ENCODE peak calls at places on chromosomes 5 and 9, in five cellular contexts. V is HFF-Myc, B is PC-3, D is fibroblast of pulmonary artery, R is Peyer's patch. M is an unnamed sample.

GRCh38 chr5:173954671-173955605 is 34.0 kb upstream of the C5orf47 start:
- DNase-seq in B (peak), D (no peak), R (no peak), V (no peak), M (peak)

GRCh38 chr5:87229780-87230179 is 37.9 kb upstream of the RASA1 start:
- DNase-seq in D (peak), R (no peak), V (no peak), B (peak), M (no peak)

GRCh38 chr9:77710276-77710675 is 62.2 kb upstream of the GNA14 start:
- DNase-seq in V (no peak), D (no peak), B (no peak), R (no peak), M (no peak)

GRCh38 chr9:80066931-80067330 is 495.2 kb downstream of the TLE4 start:
- DNase-seq in B (no peak), D (no peak), R (no peak), V (no peak), M (no peak)

GRCh38 chr5:473344-474192 is 30.6 kb downstream of the EXOC3 start:
- DNase-seq in V (no peak), D (peak), B (peak), R (peak), M (no peak)

GRCh38 chr5:82365744-82366228 is 87.6 kb upstream of the RPS23 start:
- DNase-seq in R (no peak), B (peak), D (peak), V (no peak), M (no peak)

GRCh38 chr5:125338804-125339203 is 592.4 kb upstream of the ZNF608 start:
- DNase-seq in R (no peak), D (no peak), B (no peak), V (no peak), M (no peak)

GRCh38 chr9:106718996-106719395 is 144.0 kb upstream of the ZNF462 start:
- DNase-seq in R (no peak), B (peak), V (no peak), D (peak), M (no peak)

GRCh38 chr5:42274913-42275312 is 148.3 kb upstream of the GHR start:
- DNase-seq in B (peak), D (peak), R (no peak), V (no peak), M (no peak)

GRCh38 chr5:123454236-123454911 is 31.2 kb upstream of the CEP120 start:
- DNase-seq in V (no peak), D (peak), B (peak), R (no peak), M (no peak)

GRCh38 chr5:78648359-78649219 is at the start of gene LHFPL2:
- DNase-seq in V (no peak), D (peak), R (peak), B (peak), M (no peak)

GRCh38 chr5:147831465-147831864 is at the start of gene SPINK1:
- DNase-seq in D (no peak), B (no peak), R (peak), V (no peak), M (no peak)

GRCh38 chr5:153896701-153897100 is 142.0 kb downstream of the FAM114A2 start:
- DNase-seq in R (no peak), V (peak), D (peak), B (no peak), M (no peak)

GRCh38 chr5:15450473-15450872 is 49.5 kb upstream of the FBXL7 start:
- DNase-seq in R (no peak), B (no peak), D (no peak), V (no peak), M (no peak)

GRCh38 chr9:22037954-22038690 is 29.0 kb upstream of the CDKN2B start:
- DNase-seq in B (peak), R (no peak), V (no peak), D (peak), M (no peak)

GRCh38 chr9:98241357-98242104 is 13.9 kb downstream of the TBC1D2 start:
- DNase-seq in D (no peak), B (no peak), V (no peak), R (no peak), M (no peak)
- TF ChIP-seq CTCF in D (peak), B (peak), V (peak), R (no peak), M (no peak)

GRCh38 chr9:88748566-88749238 is 213.7 kb downstream of the NXNL2 start:
- DNase-seq in V (no peak), B (no peak), R (peak), D (peak), M (peak)

GRCh38 chr9:88745281-88746001 is 210.5 kb downstream of the NXNL2 start:
- DNase-seq in R (no peak), B (no peak), V (peak), D (peak), M (peak)

GRCh38 chr9:88747768-88748167 is 212.8 kb downstream of the NXNL2 start:
- DNase-seq in R (no peak), B (peak), V (peak), D (peak), M (peak)

GRCh38 chr9:88746744-88747398 is 211.9 kb downstream of the NXNL2 start:
- DNase-seq in B (no peak), V (no peak), D (no peak), R (no peak), M (no peak)

DNA sequence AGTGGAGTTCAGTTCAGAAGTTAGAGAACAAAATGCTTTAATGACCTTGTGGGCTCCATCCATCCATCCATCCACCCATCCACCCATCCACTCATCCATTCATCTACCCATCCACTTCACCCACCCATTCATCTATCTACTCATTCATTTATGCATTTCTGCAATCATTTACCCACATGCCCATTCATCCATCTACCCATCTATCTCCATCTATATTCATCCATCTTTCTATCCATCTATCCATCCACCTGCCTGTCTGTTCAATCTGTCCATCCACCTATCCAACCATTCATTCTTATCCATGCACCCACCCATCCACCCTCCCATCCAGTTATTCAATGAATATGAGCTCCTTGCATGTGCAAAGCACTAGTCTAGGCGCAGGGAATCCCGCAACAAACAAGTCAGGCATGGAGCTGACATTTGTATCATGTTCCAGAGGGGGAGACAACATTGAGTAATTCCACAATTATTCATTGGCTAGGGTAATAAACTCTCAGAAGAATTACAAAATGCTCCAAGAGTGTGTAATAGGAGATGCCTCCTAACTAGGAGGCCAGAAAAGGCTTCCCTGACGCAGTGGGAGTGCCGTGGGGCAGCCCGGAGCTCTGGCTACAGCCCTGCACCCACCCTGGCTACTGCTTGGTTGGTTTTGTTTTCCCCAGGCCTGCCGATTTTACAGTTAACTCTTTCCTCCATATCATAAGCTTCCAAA is 211.2 kb downstream of the NXNL2 start:
- DNase-seq in B (peak), V (peak), D (peak), R (peak), M (peak)
- TF ChIP-seq CTCF in B (no peak), V (no peak), D (no peak), R (no peak), M (no peak)

GRCh38 chr9:129836342-129837007 is 1.2 kb downstream of the USP20 start:
- DNase-seq in B (no peak), D (no peak), R (peak), V (no peak), M (no peak)
- TF ChIP-seq CTCF in B (no peak), D (no peak), R (no peak), V (no peak), M (no peak)

DNA sequence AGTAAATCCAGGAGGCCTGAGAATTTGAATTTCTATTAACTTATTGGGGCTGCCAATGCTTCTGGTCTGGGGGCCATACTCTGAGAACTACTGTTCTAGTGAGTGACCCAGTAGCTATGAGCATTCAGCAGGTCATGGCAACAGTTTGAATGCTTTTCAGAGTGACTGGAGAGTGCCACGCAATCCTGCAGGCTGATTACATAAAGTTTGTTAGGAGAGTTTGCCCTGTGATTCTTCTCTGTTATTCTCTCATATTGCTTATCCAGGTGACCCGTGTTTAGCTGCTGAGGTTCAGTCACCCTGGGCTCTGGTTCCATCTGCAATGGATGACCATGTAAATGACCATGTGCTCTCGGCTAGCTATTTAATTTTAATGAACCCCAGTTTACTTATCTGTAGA is 22.2 kb upstream of the TMED7 start:
- DNase-seq in V (no peak), R (no peak), B (no peak), D (no peak), M (no peak)
- TF ChIP-seq CTCF in V (no peak), R (no peak), B (no peak), D (no peak), M (no peak)

GRCh38 chr9:96441798-96442445 is 8.0 kb upstream of the HABP4 start:
- DNase-seq in V (no peak), R (peak), B (peak), D (peak), M (no peak)
- TF ChIP-seq CTCF in V (peak), R (peak), B (peak), D (peak), M (peak)

DNA sequence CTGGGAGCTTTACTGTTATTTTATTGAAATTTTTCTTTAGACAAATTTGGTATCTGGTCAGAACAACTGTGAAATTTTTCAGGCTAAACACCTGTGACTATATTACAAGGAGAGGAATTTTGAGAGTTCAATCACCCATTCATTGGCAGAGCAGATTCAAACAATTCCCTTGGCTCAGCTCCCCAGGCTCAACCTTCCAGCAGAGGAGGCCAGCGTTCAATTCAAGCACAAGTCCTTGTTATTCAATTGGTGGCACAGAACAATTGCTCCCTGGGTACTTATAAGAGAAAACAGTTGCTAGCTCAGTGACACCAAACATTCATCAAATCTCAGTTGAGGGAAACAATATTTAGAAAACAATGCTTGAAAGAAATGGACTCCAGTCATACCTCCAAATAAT is 83.3 kb downstream of the SUSD1 start:
- DNase-seq in D (peak), B (no peak), V (no peak), R (no peak), M (no peak)
- TF ChIP-seq CTCF in D (peak), B (peak), V (peak), R (no peak), M (peak)

DNA sequence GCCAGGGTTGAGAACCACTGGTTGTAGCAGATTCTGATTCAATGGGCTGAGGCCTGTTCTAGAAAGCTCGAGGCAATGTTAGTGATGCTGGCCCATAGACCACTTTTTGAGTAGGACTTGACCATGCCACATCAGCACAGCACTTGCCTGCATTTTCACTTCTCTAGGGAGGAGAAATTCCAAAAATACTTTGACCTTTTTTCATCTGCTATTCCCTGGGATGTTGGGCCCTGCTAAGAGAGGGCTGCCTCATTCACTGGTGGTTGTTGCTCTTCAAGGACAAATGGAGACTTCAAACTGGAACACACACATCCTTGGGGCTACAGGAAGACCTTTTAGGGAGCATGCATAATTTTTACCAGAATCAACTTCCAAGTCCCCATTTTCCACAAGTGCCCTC is 12.8 kb upstream of the TGFBI start:
- DNase-seq in R (no peak), V (no peak), B (no peak), D (no peak), M (no peak)
- TF ChIP-seq CTCF in R (no peak), V (no peak), B (no peak), D (no peak), M (no peak)

DNA sequence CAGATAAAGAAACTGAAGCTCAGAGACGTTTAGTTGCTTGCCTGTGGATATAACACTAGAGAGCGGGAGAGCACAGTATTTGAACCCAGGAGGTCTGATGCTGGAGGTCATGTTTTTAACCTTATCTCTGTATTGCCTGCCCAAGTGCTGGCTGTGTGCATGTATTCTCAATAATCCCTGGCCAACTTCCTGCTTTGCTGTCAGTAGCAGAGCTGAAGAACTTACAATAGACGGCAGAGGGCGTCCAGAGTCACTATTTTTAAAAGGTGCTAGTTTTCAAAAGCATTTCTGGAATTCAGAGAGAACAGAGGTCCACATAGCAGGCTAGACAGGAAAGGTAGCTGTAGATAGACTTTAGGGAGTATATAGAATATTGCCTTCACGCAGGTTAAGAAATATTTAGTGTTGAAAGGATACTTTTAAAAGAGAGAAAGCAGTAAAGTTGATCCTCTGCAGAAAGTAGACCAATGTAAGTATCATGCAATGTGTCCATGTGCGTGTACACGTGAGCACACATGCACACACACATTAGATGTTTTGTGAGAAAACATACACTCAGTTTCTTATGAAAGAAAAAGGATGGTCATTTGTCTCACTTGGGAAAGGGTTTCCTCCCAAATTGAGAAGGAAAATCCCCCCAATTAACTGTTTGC is 46.3 kb downstream of the PTCD2 start:
- DNase-seq in D (peak), B (peak), V (peak), R (peak), M (no peak)
- TF ChIP-seq CTCF in D (peak), B (peak), V (peak), R (peak), M (peak)

M was measured in AG09319.